ENCODE peak calls at places on chromosomes 16 and 17, in six cellular contexts. J, I, F, A, U and H are unnamed samples.

GRCh38 chr16:58882292-58882691 is 148.2 kb upstream of the GOT2 start:
- DNase-seq in F (no peak), I (no peak), A (no peak), U (no peak), J (no peak), H (no peak)

GRCh38 chr16:27102701-27103575 is 36.2 kb downstream of the C16orf82 start:
- DNase-seq in A (no peak), F (no peak), J (no peak), U (no peak), I (no peak), H (no peak)

GRCh38 chr16:118857-119256 is 19.6 kb downstream of the NPRL3 start:
- DNase-seq in U (no peak), I (no peak), A (no peak), F (no peak), J (no peak), H (no peak)

GRCh38 chr17:81097134-81097942 is 62.4 kb downstream of the BAIAP2 start:
- DNase-seq in J (peak; percentile 74), F (peak; percentile 66), I (peak; percentile 73), A (peak; percentile 61), U (peak; percentile 24), H (peak; percentile 65)

GRCh38 chr17:80792373-80792781 is 199.3 kb upstream of the CHMP6 start:
- DNase-seq in F (no peak), A (no peak), J (no peak), I (no peak), U (no peak), H (no peak)

GRCh38 chr16:10497132-10498088 is 83.0 kb downstream of the EMP2 start:
- DNase-seq in F (no peak), A (no peak), U (no peak), J (no peak), I (no peak), H (no peak)

GRCh38 chr17:32927201-32927723 is 691 bp upstream of the TMEM98 start:
- DNase-seq in J (no peak), A (no peak), F (no peak), I (no peak), U (no peak), H (peak; percentile 76)

GRCh38 chr17:75551276-75551675 is 25.8 kb downstream of the LLGL2 start:
- DNase-seq in I (no peak), J (no peak), F (no peak), A (no peak), U (no peak), H (no peak)

GRCh38 chr16:65062736-65063583 is 58.9 kb downstream of the CDH11 start:
- DNase-seq in U (no peak), J (no peak), F (no peak), A (no peak), I (no peak), H (no peak)

GRCh38 chr17:37177234-37177633 is 198.6 kb upstream of the C17orf78 start:
- DNase-seq in A (no peak), J (no peak), I (peak; percentile 60), F (no peak), U (no peak), H (no peak)

GRCh38 chr16:8717469-8717868 is 43.1 kb downstream of the ABAT start:
- DNase-seq in F (no peak), J (no peak), U (no peak), I (no peak), A (no peak), H (no peak)

GRCh38 chr17:81909966-81910839 is 996 bp downstream of the PCYT2 start:
- DNase-seq in F (no peak), I (no peak), A (no peak), J (peak; percentile 62), U (no peak), H (peak; percentile 97)

GRCh38 chr16:89723279-89724250 is 2.2 kb downstream of the ZNF276 start:
- DNase-seq in U (no peak), I (no peak), J (peak; percentile 45), A (peak; percentile 55), F (no peak), H (no peak)

GRCh38 chr16:67482260-67482924 is 955 bp downstream of the AGRP start:
- DNase-seq in F (no peak), I (no peak), U (no peak), A (peak; percentile 23), J (no peak), H (no peak)

GRCh38 chr17:1203111-1203966 is 23.6 kb upstream of the ABR start:
- DNase-seq in F (peak; percentile 80), J (peak; percentile 68), U (peak; percentile 35), I (peak; percentile 37), A (peak; percentile 45), H (no peak)

GRCh38 chr16:81469710-81470481 is 25.3 kb downstream of the CMIP start:
- DNase-seq in F (no peak), I (no peak), U (no peak), A (peak; percentile 71), J (peak; percentile 44), H (no peak)

GRCh38 chr17:38674013-38674748 is 576 bp downstream of the EPOP start:
- DNase-seq in A (peak; percentile 18), J (peak; percentile 27), I (no peak), U (no peak), F (no peak), H (no peak)

GRCh38 chr17:59510611-59511010 is 54.8 kb upstream of the DHX40 start:
- DNase-seq in A (no peak), J (no peak), F (no peak), I (no peak), U (no peak), H (no peak)

GRCh38 chr17:47267354-47267828 is 13.8 kb downstream of the ITGB3 start:
- DNase-seq in F (no peak), U (no peak), A (no peak), I (no peak), J (no peak), H (peak; percentile 30)

GRCh38 chr16:11325404-11326083 is 19.7 kb upstream of the RMI2 start:
- DNase-seq in U (no peak), I (no peak), A (peak; percentile 54), F (no peak), J (no peak), H (no peak)

GRCh38 chr17:47257651-47258339 is 4.2 kb downstream of the ITGB3 start:
- DNase-seq in I (no peak), J (no peak), A (no peak), F (no peak), U (no peak), H (no peak)

GRCh38 chr16:4401094-4401501 is 15.3 kb downstream of the CORO7 start:
- DNase-seq in U (no peak), J (no peak), I (no peak), A (no peak), F (no peak), H (no peak)

GRCh38 chr17:75652934-75653549 is 13.9 kb downstream of the RECQL5 start:
- DNase-seq in I (no peak), A (no peak), U (no peak), F (no peak), J (no peak), H (peak; percentile 59)

GRCh38 chr16:1906846-1907165 is 11.4 kb downstream of the HS3ST6 start:
- DNase-seq in I (no peak), F (no peak), U (no peak), J (no peak), A (no peak), H (no peak)

DNA sequence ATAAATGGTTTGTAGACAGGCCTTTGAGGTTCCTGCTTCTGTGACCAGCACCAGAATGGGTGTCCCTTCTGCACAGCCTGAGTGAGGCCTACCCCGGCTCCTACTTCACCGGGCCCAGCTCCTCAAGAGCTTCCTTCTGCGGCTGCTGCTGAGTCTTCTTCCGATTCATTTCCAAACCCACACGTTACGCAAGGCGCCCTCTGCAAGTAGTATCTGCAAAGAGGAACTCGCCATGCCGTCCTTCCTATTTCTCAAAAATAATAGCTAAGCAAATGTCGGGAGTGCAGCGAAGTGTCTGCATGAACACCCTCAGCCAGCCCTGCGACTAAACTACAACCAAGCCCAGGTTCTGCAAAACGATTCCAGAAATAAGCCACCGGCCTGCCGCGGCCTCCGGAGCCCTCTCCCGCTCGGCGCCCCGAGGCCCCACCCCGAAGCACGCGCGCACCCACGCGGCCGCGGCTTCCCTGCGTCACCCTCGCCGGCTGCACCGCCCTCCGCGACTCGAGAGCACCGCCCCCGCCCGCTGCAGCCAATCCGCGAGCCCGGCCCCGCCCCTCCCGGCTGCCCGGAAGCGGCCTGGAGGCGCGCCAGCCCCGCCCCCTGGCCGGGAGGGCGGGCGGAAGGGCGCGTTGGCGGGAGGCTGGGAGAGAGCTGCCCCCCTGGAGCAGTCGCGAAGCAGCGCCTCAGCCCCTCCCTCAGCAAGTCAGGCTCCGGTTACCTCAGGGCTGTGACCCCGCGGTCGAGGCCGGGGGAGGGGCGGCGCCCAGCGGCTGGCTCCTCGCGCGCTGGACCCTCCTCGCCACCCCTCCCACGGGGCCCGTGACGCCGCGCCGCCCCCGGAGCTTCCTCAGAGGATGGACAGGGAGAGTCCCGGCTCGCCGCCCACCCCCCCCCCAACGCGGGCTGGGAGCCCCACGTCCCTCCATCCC is 8.3 kb downstream of the MNT start:
- DNase-seq in U (peak; percentile 94), J (peak; percentile 98), A (peak; percentile 97), F (peak; percentile 94), I (peak; percentile 94), H (peak; percentile 81)
- TF ChIP-seq POLR2A in U (peak; percentile 95), J (no peak), A (peak; percentile 70), F (peak; percentile 76), I (peak; percentile 85), H (peak; percentile 46)

DNA sequence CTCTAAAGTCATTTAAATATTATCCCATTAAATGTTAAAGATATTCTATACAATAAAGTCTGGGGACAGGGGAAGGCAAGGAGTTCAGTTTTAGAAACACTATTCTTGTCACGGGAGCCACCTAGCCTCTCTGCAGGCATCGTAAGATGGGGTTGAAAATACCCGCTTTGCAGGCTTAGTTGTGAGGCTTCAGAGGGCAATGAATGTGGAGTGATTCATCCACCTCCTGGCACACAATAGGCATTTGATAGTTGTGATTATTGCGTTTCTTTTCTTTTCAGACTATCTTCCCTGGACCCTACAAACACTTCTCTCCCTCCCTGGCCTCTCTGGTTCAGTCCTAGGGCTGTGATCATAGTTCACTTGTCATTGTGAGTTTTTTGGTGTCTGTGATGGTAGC is 19.6 kb downstream of the GLP2R start:
- DNase-seq in U (no peak), A (no peak), F (no peak), I (no peak), J (no peak), H (no peak)
- TF ChIP-seq POLR2A in U (no peak), A (no peak), F (no peak), I (no peak), J (no peak), H (no peak)

GRCh38 chr16:54353097-54353496 is 66.5 kb upstream of the IRX3 start:
- DNase-seq in I (peak; percentile 35), U (no peak), A (no peak), J (no peak), F (no peak), H (no peak)

GRCh38 chr16:54351171-54351570 is 64.6 kb upstream of the IRX3 start:
- DNase-seq in J (no peak), I (no peak), F (no peak), A (no peak), U (no peak), H (no peak)

GRCh38 chr16:54356391-54356790 is 69.8 kb upstream of the IRX3 start:
- DNase-seq in U (no peak), J (no peak), F (no peak), I (no peak), A (no peak), H (no peak)

GRCh38 chr16:54359086-54359485 is 72.5 kb upstream of the IRX3 start:
- DNase-seq in J (no peak), I (no peak), F (no peak), A (no peak), U (no peak), H (no peak)

GRCh38 chr16:54355251-54355650 is 68.7 kb upstream of the IRX3 start:
- DNase-seq in U (no peak), F (no peak), A (no peak), I (no peak), J (no peak), H (no peak)
- TF ChIP-seq POLR2A in U (no peak), F (no peak), A (no peak), I (no peak), J (no peak), H (no peak)

GRCh38 chr17:18363021-18363941 is at the start of gene SHMT1:
- DNase-seq in J (peak; percentile 97), A (peak; percentile 93), U (peak; percentile 93), I (peak; percentile 95), F (peak; percentile 93), H (peak; percentile 90)
- TF ChIP-seq POLR2A in J (no peak), A (peak; percentile 73), U (peak; percentile 71), I (peak; percentile 85), F (peak; percentile 62), H (peak; percentile 62)